ENCODE peak calls at places on chromosomes 6 and 20, in nine cellular contexts. A is coronary artery; S is heart right ventricle; F is IMR-90; D is neural progenitor cell; R is psoas muscle; Z is adrenal gland; O is CD4-positive, alpha-beta T cell; U is osteoblast. N is an unnamed sample.

GRCh38 chr20:11394145-11394833 is 523.4 kb upstream of the BTBD3 start:
- DNase-seq in A (no peak), S (no peak), F (peak), D (no peak), R (no peak), Z (no peak), O (no peak), U (peak), N (peak)

GRCh38 chr6:46218457-46218856 is 47.7 kb upstream of the ENPP5 start:
- DNase-seq in A (no peak), S (no peak), F (no peak), D (no peak), R (no peak), Z (no peak), O (no peak), U (no peak), N (no peak)

GRCh38 chr20:5080384-5080877 is 39.3 kb downstream of the PCNA start:
- DNase-seq in A (no peak), S (peak), F (peak), D (no peak), R (peak), Z (peak), O (no peak), U (peak), N (no peak)

GRCh38 chr6:111563581-111563980 is 42.1 kb downstream of the TRAF3IP2 start:
- DNase-seq in A (no peak), S (no peak), F (no peak), D (no peak), R (no peak), Z (no peak), O (no peak), U (no peak), N (no peak)

GRCh38 chr6:90369024-90369519 is 72.4 kb upstream of the BACH2 start:
- DNase-seq in A (peak), S (peak), F (peak), D (peak), R (peak), Z (peak), O (no peak), U (peak), N (peak)

GRCh38 chr6:39979461-39980328 is 45.4 kb upstream of the MOCS1 start:
- DNase-seq in A (peak), S (no peak), F (no peak), D (no peak), R (no peak), Z (no peak), O (no peak), U (no peak), N (no peak)

GRCh38 chr6:156425374-156425773 is 351.8 kb upstream of the ARID1B start:
- DNase-seq in A (no peak), S (peak), F (peak), D (no peak), R (no peak), Z (no peak), O (no peak), U (peak), N (no peak)

GRCh38 chr6:118586741-118587485 is 38.8 kb downstream of the PLN start:
- DNase-seq in A (no peak), S (no peak), F (no peak), D (no peak), R (no peak), Z (no peak), O (no peak), U (no peak), N (no peak)

GRCh38 chr6:31375699-31376098 is 18.7 kb upstream of the HLA-B start:
- DNase-seq in A (no peak), S (no peak), F (no peak), D (no peak), R (no peak), Z (no peak), O (no peak), U (no peak), N (no peak)

GRCh38 chr6:167580512-167580911 is 246.2 kb upstream of the AFDN start:
- DNase-seq in A (no peak), S (no peak), F (no peak), D (no peak), R (no peak), Z (no peak), O (no peak), U (no peak), N (no peak)

GRCh38 chr6:143842468-143842901 is 653 bp upstream of the LTV1 start:
- DNase-seq in A (no peak), S (no peak), F (peak), D (no peak), R (no peak), Z (no peak), O (no peak), U (peak), N (no peak)

GRCh38 chr6:1872649-1873131 is 263.0 kb downstream of the FOXC1 start:
- DNase-seq in A (no peak), S (no peak), F (peak), D (peak), R (peak), Z (no peak), O (no peak), U (no peak), N (no peak)

GRCh38 chr20:44069203-44069931 is 117.6 kb downstream of the JPH2 start:
- DNase-seq in A (no peak), S (no peak), F (no peak), D (no peak), R (no peak), Z (no peak), O (peak), U (peak), N (no peak)

GRCh38 chr6:52558266-52559000 is 18.4 kb downstream of the TRAM2 start:
- DNase-seq in A (no peak), S (no peak), F (no peak), D (no peak), R (no peak), Z (no peak), O (no peak), U (no peak), N (no peak)

GRCh38 chr6:63897459-63897858 is 261.9 kb downstream of the PHF3 start:
- DNase-seq in A (no peak), S (no peak), F (peak), D (no peak), R (no peak), Z (no peak), O (no peak), U (no peak), N (no peak)

GRCh38 chr6:81777586-81778268 is 25.2 kb upstream of the TENT5A start:
- DNase-seq in A (no peak), S (no peak), F (no peak), D (no peak), R (no peak), Z (no peak), O (no peak), U (no peak), N (no peak)

GRCh38 chr6:145139451-145139850 is 595.9 kb downstream of the EPM2A start:
- DNase-seq in A (no peak), S (no peak), F (peak), D (peak), R (no peak), Z (no peak), O (no peak), U (no peak), N (no peak)

GRCh38 chr20:7976015-7976414 is 35.8 kb upstream of the HAO1 start:
- DNase-seq in A (no peak), S (no peak), F (peak), D (no peak), R (no peak), Z (no peak), O (no peak), U (no peak), N (no peak)

GRCh38 chr6:53679446-53679933 is 13.9 kb upstream of the KLHL31 start:
- DNase-seq in A (no peak), S (no peak), F (peak), D (no peak), R (no peak), Z (no peak), O (no peak), U (peak), N (no peak)

GRCh38 chr6:19399406-19399805 is 437.8 kb upstream of the ID4 start:
- DNase-seq in A (no peak), S (no peak), F (peak), D (no peak), R (no peak), Z (no peak), O (no peak), U (no peak), N (no peak)

GRCh38 chr6:148251286-148251685 is 91.4 kb upstream of the SASH1 start:
- DNase-seq in A (no peak), S (no peak), F (peak), D (peak), R (no peak), Z (no peak), O (no peak), U (peak), N (no peak)

GRCh38 chr6:132937466-132937906 is 123.1 kb downstream of the RPS12 start:
- DNase-seq in A (no peak), S (peak), F (peak), D (peak), R (no peak), Z (peak), O (no peak), U (peak), N (no peak)

GRCh38 chr6:106728296-106728870 is 99.0 kb downstream of the QRSL1 start:
- DNase-seq in A (no peak), S (no peak), F (no peak), D (no peak), R (no peak), Z (no peak), O (no peak), U (no peak), N (no peak)

GRCh38 chr6:17871169-17871479 is 116.3 kb downstream of the KIF13A start:
- DNase-seq in A (no peak), S (no peak), F (no peak), D (no peak), R (no peak), Z (no peak), O (no peak), U (no peak), N (no peak)

GRCh38 chr6:108621117-108621516 is 60.4 kb downstream of the FOXO3 start:
- DNase-seq in A (peak), S (no peak), F (peak), D (no peak), R (peak), Z (peak), O (no peak), U (peak), N (peak)

GRCh38 chr6:132199343-132199742 is 201.9 kb downstream of the MOXD1 start:
- DNase-seq in A (no peak), S (no peak), F (peak), D (no peak), R (no peak), Z (no peak), O (no peak), U (peak), N (no peak)

GRCh38 chr6:145929037-145929633 is 35.0 kb downstream of the SHPRH start:
- DNase-seq in A (no peak), S (no peak), F (peak), D (peak), R (no peak), Z (no peak), O (no peak), U (no peak), N (no peak)

GRCh38 chr6:25026723-25027122 is 91.0 kb upstream of the RIPOR2 start:
- DNase-seq in A (no peak), S (no peak), F (no peak), D (no peak), R (no peak), Z (no peak), O (no peak), U (no peak), N (no peak)

GRCh38 chr6:132648356-132648755 is 10.6 kb downstream of the TAAR1 start:
- DNase-seq in A (no peak), S (no peak), F (peak), D (no peak), R (no peak), Z (no peak), O (no peak), U (peak), N (peak)

GRCh38 chr6:129683606-129684322 is 26.2 kb downstream of the ARHGAP18 start:
- DNase-seq in A (peak), S (peak), F (peak), D (no peak), R (peak), Z (peak), O (peak), U (peak), N (peak)

GRCh38 chr6:99568103-99568933 is at the start of gene CCNC:
- DNase-seq in A (peak), S (peak), F (peak), D (peak), R (peak), Z (peak), O (peak), U (peak), N (peak)

GRCh38 chr6:110357696-110358535 is at the start of gene METTL24:
- DNase-seq in A (no peak), S (no peak), F (no peak), D (peak), R (peak), Z (peak), O (no peak), U (peak), N (no peak)

GRCh38 chr20:24684954-24685691 is 215.7 kb downstream of the SYNDIG1 start:
- DNase-seq in A (no peak), S (no peak), F (no peak), D (peak), R (no peak), Z (no peak), O (no peak), U (peak), N (no peak)

GRCh38 chr20:49385471-49385870 is 97.0 kb downstream of the KCNB1 start:
- DNase-seq in A (no peak), S (no peak), F (peak), D (peak), R (no peak), Z (no peak), O (no peak), U (no peak), N (no peak)

GRCh38 chr6:24481449-24481848 is 7.9 kb downstream of the GPLD1 start:
- DNase-seq in A (no peak), S (no peak), F (peak), D (no peak), R (no peak), Z (no peak), O (no peak), U (peak), N (no peak)

GRCh38 chr6:140774080-140774505 is 1358.6 kb upstream of the GJE1 start:
- DNase-seq in A (no peak), S (peak), F (peak), D (no peak), R (no peak), Z (no peak), O (no peak), U (peak), N (peak)

GRCh38 chr6:139858444-139858843 is 484.0 kb upstream of the CITED2 start:
- DNase-seq in A (no peak), S (no peak), F (no peak), D (no peak), R (no peak), Z (no peak), O (no peak), U (no peak), N (peak)

GRCh38 chr6:33319939-33320314 is 2.4 kb upstream of the ZBTB22 start:
- DNase-seq in A (no peak), S (no peak), F (no peak), D (no peak), R (no peak), Z (no peak), O (no peak), U (no peak), N (no peak)
- H3K27ac ChIP-seq in A (peak), S (peak), F (peak), D (no peak), R (peak), Z (peak), O (no peak), U (peak), N (peak)

GRCh38 chr20:38926934-38927616 is 858 bp downstream of the FAM83D start:
- DNase-seq in A (no peak), S (no peak), F (peak), D (no peak), R (no peak), Z (no peak), O (no peak), U (peak), N (no peak)

GRCh38 chr20:38927902-38928578 is 1.8 kb downstream of the FAM83D start:
- DNase-seq in A (no peak), S (no peak), F (no peak), D (no peak), R (no peak), Z (no peak), O (no peak), U (peak), N (peak)

GRCh38 chr20:38924718-38925117 is 1.5 kb upstream of the FAM83D start:
- DNase-seq in A (no peak), S (no peak), F (no peak), D (no peak), R (no peak), Z (no peak), O (no peak), U (no peak), N (no peak)

GRCh38 chr20:38930242-38930569 is 4.0 kb downstream of the FAM83D start:
- DNase-seq in A (no peak), S (no peak), F (no peak), D (no peak), R (no peak), Z (no peak), O (no peak), U (no peak), N (no peak)

DNA sequence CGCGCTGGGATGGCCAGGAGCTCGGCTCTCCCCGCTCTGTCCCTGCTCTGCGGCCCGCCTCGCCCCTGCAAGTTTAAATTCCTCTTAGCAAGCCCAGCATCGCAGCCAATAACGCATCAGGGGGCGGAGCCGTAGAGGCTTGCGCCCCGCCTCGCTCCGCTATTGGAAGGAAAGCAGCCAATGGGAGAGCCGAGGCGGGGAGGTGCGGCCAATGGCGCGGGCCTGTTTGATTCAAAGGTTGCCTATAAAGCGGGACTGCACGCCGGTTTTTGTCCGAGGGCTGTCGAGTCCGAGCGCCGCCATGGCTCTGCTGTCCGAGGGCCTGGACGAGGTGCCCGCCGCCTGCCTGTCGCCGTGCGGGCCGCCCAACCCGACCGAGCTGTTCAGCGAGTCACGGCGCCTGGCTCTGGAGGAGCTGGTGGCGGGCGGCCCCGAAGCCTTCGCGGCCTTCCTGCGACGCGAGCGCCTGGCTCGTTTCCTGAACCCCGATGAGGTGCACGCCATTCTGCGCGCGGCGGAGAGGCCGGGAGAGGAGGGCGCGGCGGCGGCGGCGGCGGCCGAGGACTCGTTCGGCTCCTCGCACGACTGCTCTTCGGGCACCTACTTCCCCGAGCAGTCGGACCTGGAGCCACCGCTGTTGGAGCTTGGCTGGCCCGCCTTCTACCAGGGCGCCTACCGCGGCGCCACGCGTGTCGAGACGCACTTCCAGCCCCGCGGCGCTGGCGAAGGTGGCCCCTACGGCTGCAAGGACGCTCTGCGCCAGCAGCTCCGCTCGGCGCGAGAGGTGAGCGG is at the start of gene FAM83D:
- DNase-seq in A (peak), S (peak), F (peak), D (peak), R (peak), Z (peak), O (peak), U (peak), N (peak)
- H3K27ac ChIP-seq in A (peak), S (peak), F (peak), D (no peak), R (no peak), Z (no peak), O (peak), U (peak), N (no peak)

GRCh38 chr20:51531141-51531710 is 11.3 kb downstream of the NFATC2 start:
- DNase-seq in A (no peak), S (no peak), F (peak), D (no peak), R (no peak), Z (no peak), O (peak), U (no peak), N (peak)
- H3K27ac ChIP-seq in A (peak), S (no peak), F (no peak), D (no peak), R (no peak), Z (no peak), O (peak), U (peak), N (peak)

GRCh38 chr6:169933839-169934698 is 182.6 kb downstream of the ERMARD start:
- DNase-seq in A (peak), S (peak), F (no peak), D (no peak), R (peak), Z (peak), O (no peak), U (no peak), N (no peak)
- H3K27ac ChIP-seq in A (peak), S (no peak), F (no peak), D (no peak), R (no peak), Z (no peak), O (no peak), U (no peak), N (no peak)

GRCh38 chr6:8225113-8225512 is 122.8 kb upstream of the EEF1E1 start:
- DNase-seq in A (no peak), S (no peak), F (no peak), D (no peak), R (no peak), Z (no peak), O (no peak), U (no peak), N (no peak)

GRCh38 chr6:8218861-8219260 is 116.5 kb upstream of the EEF1E1 start:
- DNase-seq in A (no peak), S (no peak), F (no peak), D (no peak), R (no peak), Z (no peak), O (no peak), U (no peak), N (no peak)

GRCh38 chr6:8215631-8216030 is 113.3 kb upstream of the EEF1E1 start:
- DNase-seq in A (no peak), S (no peak), F (peak), D (no peak), R (no peak), Z (no peak), O (no peak), U (peak), N (no peak)

GRCh38 chr6:8219352-8219943 is 117.1 kb upstream of the EEF1E1 start:
- DNase-seq in A (no peak), S (peak), F (peak), D (peak), R (no peak), Z (peak), O (peak), U (no peak), N (no peak)
- H3K27ac ChIP-seq in A (no peak), S (no peak), F (no peak), D (no peak), R (no peak), Z (no peak), O (no peak), U (no peak), N (no peak)